ENCODE peak calls at places on chromosomes 11 and 22, in five cellular contexts. A is mesothelial cell of epicardium, T is AG09309, M is astrocyte of the spinal cord, J is adrenal gland. Y is an unnamed sample.

GRCh38 chr22:17172172-17172833 is 13.2 kb upstream of the HDHD5 start:
- DNase-seq in A (no peak), T (no peak), M (no peak), J (peak), Y (no peak)

GRCh38 chr22:36961626-36962025 is 48.2 kb downstream of the CSF2RB start:
- DNase-seq in A (no peak), T (no peak), M (no peak), J (no peak), Y (no peak)

GRCh38 chr11:62603771-62604170 is 2.1 kb upstream of the MTA2 start:
- DNase-seq in A (no peak), T (no peak), M (no peak), J (no peak), Y (no peak)

GRCh38 chr22:49733631-49734030 is 94.0 kb downstream of the BRD1 start:
- DNase-seq in A (no peak), T (no peak), M (no peak), J (no peak), Y (no peak)

GRCh38 chr11:73384871-73385692 is 8.9 kb downstream of the RELT start:
- DNase-seq in A (no peak), T (no peak), M (no peak), J (peak), Y (no peak)

GRCh38 chr11:69911310-69912160 is 92.3 kb upstream of the FGF3 start:
- DNase-seq in A (peak), T (no peak), M (no peak), J (peak), Y (no peak)

GRCh38 chr22:38284042-38284402 is 11.2 kb upstream of the TMEM184B start:
- DNase-seq in A (no peak), T (peak), M (peak), J (no peak), Y (peak)

GRCh38 chr11:110711776-110712642 is at the start of gene ARHGAP20:
- DNase-seq in A (peak), T (no peak), M (peak), J (peak), Y (no peak)

GRCh38 chr11:44637477-44637876 is 72.0 kb downstream of the CD82 start:
- DNase-seq in A (no peak), T (no peak), M (no peak), J (no peak), Y (no peak)

GRCh38 chr11:27563201-27563600 is 56.6 kb upstream of the LIN7C start:
- DNase-seq in A (no peak), T (no peak), M (peak), J (no peak), Y (no peak)

GRCh38 chr11:46912526-46913150 is 5.7 kb downstream of the LRP4 start:
- DNase-seq in A (no peak), T (no peak), M (no peak), J (no peak), Y (no peak)

GRCh38 chr22:31229402-31230140 is 17.5 kb downstream of the LIMK2 start:
- DNase-seq in A (no peak), T (no peak), M (peak), J (peak), Y (no peak)

GRCh38 chr11:120229451-120230424 is 10.2 kb upstream of the POU2F3 start:
- DNase-seq in A (no peak), T (no peak), M (peak), J (no peak), Y (no peak)

GRCh38 chr11:11313426-11313825 is 39.6 kb downstream of the CSNK2A3 start:
- DNase-seq in A (no peak), T (peak), M (no peak), J (peak), Y (no peak)

GRCh38 chr22:29060251-29060650 is 1.4 kb downstream of the C22orf31 start:
- DNase-seq in A (no peak), T (no peak), M (no peak), J (no peak), Y (no peak)

GRCh38 chr11:112437096-112437495 is 176.4 kb upstream of the PLET1 start:
- DNase-seq in A (no peak), T (no peak), M (no peak), J (no peak), Y (no peak)

GRCh38 chr11:91859666-91860065 is 365.0 kb upstream of the FAT3 start:
- DNase-seq in A (no peak), T (no peak), M (no peak), J (no peak), Y (no peak)

GRCh38 chr11:1785749-1786261 is 22.1 kb upstream of the CTSD start:
- DNase-seq in A (no peak), T (no peak), M (no peak), J (peak), Y (no peak)

GRCh38 chr11:123221074-123221473 is 26.0 kb upstream of the CLMP start:
- DNase-seq in A (no peak), T (no peak), M (no peak), J (no peak), Y (no peak)

GRCh38 chr11:102384419-102385052 is 37.5 kb downstream of the BIRC2 start:
- DNase-seq in A (no peak), T (no peak), M (no peak), J (peak), Y (no peak)

GRCh38 chr11:17845431-17845881 is 110.9 kb downstream of the KCNC1 start:
- DNase-seq in A (no peak), T (peak), M (peak), J (no peak), Y (peak)

GRCh38 chr11:133198326-133198725 is 334.0 kb downstream of the OPCML start:
- DNase-seq in A (no peak), T (no peak), M (no peak), J (no peak), Y (no peak)

GRCh38 chr11:122656073-122656630 is 630 bp downstream of the UBASH3B start:
- DNase-seq in A (peak), T (no peak), M (peak), J (peak), Y (no peak)

GRCh38 chr11:76889414-76889975 is 28.8 kb downstream of the ACER3 start:
- DNase-seq in A (no peak), T (no peak), M (no peak), J (no peak), Y (no peak)

GRCh38 chr11:64240467-64241174 is at the start of gene FKBP2:
- DNase-seq in A (peak), T (peak), M (peak), J (peak), Y (peak)

GRCh38 chr11:117678651-117679407 is 118.2 kb downstream of the DSCAML1 start:
- DNase-seq in A (no peak), T (no peak), M (no peak), J (no peak), Y (no peak)

GRCh38 chr11:12110201-12110713 is at the start of gene MICAL2:
- DNase-seq in A (peak), T (no peak), M (peak), J (peak), Y (peak)

GRCh38 chr11:108025387-108026080 is 16.8 kb downstream of the CUL5 start:
- DNase-seq in A (no peak), T (no peak), M (no peak), J (no peak), Y (no peak)

GRCh38 chr11:117998664-117999353 is 12.6 kb downstream of the IL10RA start:
- DNase-seq in A (no peak), T (no peak), M (no peak), J (no peak), Y (no peak)

GRCh38 chr11:72326151-72326842 is 82.3 kb upstream of the PHOX2A start:
- DNase-seq in A (no peak), T (peak), M (peak), J (no peak), Y (no peak)

GRCh38 chr11:35235944-35236666 is 97.1 kb downstream of the CD44 start:
- DNase-seq in A (no peak), T (no peak), M (peak), J (no peak), Y (peak)

GRCh38 chr11:117916956-117917355 is 12.2 kb downstream of the TMPRSS13 start:
- DNase-seq in A (no peak), T (no peak), M (no peak), J (peak), Y (no peak)

GRCh38 chr11:125379565-125380343 is 116.3 kb downstream of the FEZ1 start:
- DNase-seq in A (no peak), T (no peak), M (no peak), J (no peak), Y (no peak)

GRCh38 chr11:67996622-67997459 is 7.1 kb downstream of the UNC93B1 start:
- DNase-seq in A (no peak), T (no peak), M (no peak), J (peak), Y (no peak)

GRCh38 chr11:64854534-64855502 is 10.4 kb upstream of the CDC42BPG start:
- DNase-seq in A (no peak), T (no peak), M (peak), J (peak), Y (peak)

GRCh38 chr11:114233755-114234154 is 62.4 kb upstream of the NNMT start:
- DNase-seq in A (no peak), T (no peak), M (no peak), J (no peak), Y (no peak)

GRCh38 chr11:87125257-87125656 is 87.5 kb downstream of the TMEM135 start:
- DNase-seq in A (no peak), T (no peak), M (no peak), J (no peak), Y (no peak)

GRCh38 chr22:19774628-19775027 is 14.1 kb downstream of the TBX1 start:
- DNase-seq in A (no peak), T (no peak), M (no peak), J (no peak), Y (no peak)
- TF ChIP-seq CTCF in A (no peak), T (no peak), M (no peak), J (no peak), Y (no peak)

DNA sequence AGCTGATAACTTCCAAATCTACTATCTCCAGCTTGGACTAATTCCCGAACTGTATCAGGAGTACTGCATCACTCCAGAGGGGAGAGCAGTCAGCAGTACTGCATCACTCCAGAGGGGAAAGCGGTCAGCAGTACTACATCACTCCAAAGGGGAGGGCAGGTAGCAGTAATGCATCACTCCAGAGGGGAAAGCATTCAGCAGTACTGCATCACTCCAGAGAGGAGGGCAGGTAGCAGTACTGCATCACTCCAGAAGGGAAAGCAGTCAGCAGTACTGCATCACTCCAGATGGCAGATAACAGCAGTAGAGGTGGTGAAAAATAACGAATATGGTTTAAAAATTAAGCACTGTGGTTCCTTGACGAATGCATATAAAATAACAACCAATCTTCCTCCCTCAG is 8.4 kb downstream of the CWC15 start:
- DNase-seq in A (no peak), T (no peak), M (no peak), J (no peak), Y (no peak)
- TF ChIP-seq CTCF in A (no peak), T (no peak), M (no peak), J (no peak), Y (no peak)

GRCh38 chr11:80293293-80293692 is 852.5 kb upstream of the TENM4 start:
- DNase-seq in A (no peak), T (no peak), M (no peak), J (no peak), Y (no peak)

GRCh38 chr11:80297808-80298460 is 857.1 kb upstream of the TENM4 start:
- DNase-seq in A (no peak), T (no peak), M (peak), J (no peak), Y (no peak)
- TF ChIP-seq CTCF in A (no peak), T (no peak), M (no peak), J (no peak), Y (no peak)

GRCh38 chr11:79076526-79077115 is 364.2 kb downstream of the TENM4 start:
- DNase-seq in A (no peak), T (no peak), M (no peak), J (peak), Y (no peak)
- TF ChIP-seq CTCF in A (peak), T (peak), M (peak), J (peak), Y (peak)

DNA sequence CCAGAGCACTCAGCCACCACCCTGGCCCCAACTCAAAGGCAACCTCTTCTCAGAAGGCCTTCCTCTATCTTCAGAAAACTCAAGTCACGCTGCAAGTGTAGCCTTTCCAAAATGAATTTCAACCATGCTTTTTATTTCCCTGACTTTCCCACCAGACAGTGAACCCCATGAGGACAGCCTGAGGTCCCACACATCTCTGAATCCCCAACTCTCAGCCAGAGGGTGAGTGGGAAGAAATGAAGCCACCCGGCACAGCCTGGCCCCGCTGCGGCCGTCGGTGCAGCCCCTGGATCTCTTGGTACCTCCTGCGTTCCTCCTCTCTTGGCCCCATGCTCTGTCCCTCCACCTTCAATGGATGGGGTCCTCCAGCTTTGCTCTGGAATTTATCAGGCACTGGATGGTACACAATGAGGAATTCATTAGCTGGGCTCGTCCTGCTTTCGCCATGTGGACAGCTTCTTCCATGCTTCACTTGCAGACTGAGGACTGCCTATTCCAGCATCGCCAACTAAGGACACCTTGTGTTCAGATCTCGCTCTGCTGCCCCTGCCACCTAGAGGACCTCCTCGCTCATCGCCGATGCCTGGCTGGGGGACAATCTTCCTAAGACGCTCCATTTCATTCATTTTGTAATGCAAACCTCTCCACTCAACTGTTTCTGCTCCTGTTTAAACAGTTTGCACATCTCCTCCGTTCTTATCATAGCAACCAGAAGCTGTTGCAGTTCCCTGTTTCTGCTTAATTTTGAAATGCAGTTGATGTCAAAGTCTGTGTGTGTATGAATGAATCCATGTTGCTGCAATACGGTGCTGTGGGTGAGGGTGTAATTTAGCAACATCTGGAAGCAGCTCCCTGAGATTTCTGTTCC is 672.1 kb downstream of the TBC1D22A start:
- DNase-seq in A (no peak), T (no peak), M (no peak), J (no peak), Y (no peak)
- TF ChIP-seq CTCF in A (no peak), T (no peak), M (no peak), J (no peak), Y (no peak)

GRCh38 chr22:46119093-46119728 is 31.1 kb upstream of the PPARA start:
- DNase-seq in A (no peak), T (no peak), M (no peak), J (no peak), Y (no peak)
- TF ChIP-seq CTCF in A (no peak), T (no peak), M (no peak), J (no peak), Y (no peak)

GRCh38 chr11:21933095-21933494 is 259.8 kb upstream of the ANO5 start:
- DNase-seq in A (no peak), T (no peak), M (no peak), J (no peak), Y (no peak)
- TF ChIP-seq CTCF in A (peak), T (peak), M (peak), J (peak), Y (no peak)

Y was measured in AG09319.